ENCODE peak calls at places on chromosomes 16 and 17, in four cellular contexts. O, R, V and X are unnamed samples.

GRCh38 chr17:63082273-63082861 is 116.3 kb downstream of the TANC2 start:
- DNase-seq in O (no peak), R (peak; percentile 66), V (peak; percentile 63), X (no peak)

GRCh38 chr16:27483624-27484023 is 66.1 kb downstream of the GTF3C1 start:
- DNase-seq in O (no peak), R (no peak), V (peak; percentile 28), X (no peak)

GRCh38 chr17:76901542-76902197 is 33.5 kb downstream of the MGAT5B start:
- DNase-seq in O (no peak), R (no peak), V (no peak), X (no peak)

GRCh38 chr17:55641559-55642160 is 81.0 kb downstream of the TMEM100 start:
- DNase-seq in O (peak; percentile 69), R (peak; percentile 85), V (peak; percentile 68), X (peak; percentile 30)

GRCh38 chr17:62968445-62968923 is 2.4 kb downstream of the TANC2 start:
- DNase-seq in O (peak; percentile 58), R (peak; percentile 90), V (peak; percentile 93), X (peak; percentile 85)

GRCh38 chr16:76696876-76697275 is 419.7 kb downstream of the CNTNAP4 start:
- DNase-seq in O (no peak), R (no peak), V (no peak), X (no peak)

GRCh38 chr16:50744911-50745310 is 3.0 kb downstream of the CYLD start:
- DNase-seq in O (no peak), R (no peak), V (no peak), X (no peak)

GRCh38 chr17:45364531-45365390 is 47.9 kb upstream of the MAP3K14 start:
- DNase-seq in O (no peak), R (peak; percentile 57), V (peak; percentile 28), X (no peak)

GRCh38 chr17:50689956-50690886 is 17.5 kb downstream of the ANKRD40 start:
- DNase-seq in O (no peak), R (peak; percentile 30), V (peak; percentile 28), X (no peak)

GRCh38 chr16:47492428-47493357 is 31.6 kb downstream of the PHKB start:
- DNase-seq in O (peak; percentile 67), R (peak; percentile 74), V (peak; percentile 74), X (peak; percentile 74)